ENCODE peak calls at places on chromosomes 2 and 18, in eight cellular contexts. One of them, this sample, is unnamed.
A peak's percentile ranks its signal among the peaks of the same experiment; 100 is the strongest.

GRCh38 chr2:176534798-176535479 is 265.7 kb downstream of the MTX2 start:
- DNase-seq in activated T-cell treated with anti-CD3 and anti-CD28 coated beads, Interleukin-2, amount 50 U/mL, for 48 hours: no peak
- DNase-seq in activated naive CD8-positive, alpha-beta T cell treated with anti-CD3 and anti-CD28 coated beads, Interleukin-2, amount 50 U/mL, for 16 hours: no peak
- DNase-seq in T47D: no peak
- DNase-seq in AG04450: no peak
- DNase-seq in stimulated activated CD8-positive, alpha-beta memory T cell treated with anti-CD3 and anti-CD28 coated beads, Interleukin-4, amount 100 ng/mL, for 48 hours: no peak
- DNase-seq in HEK293T: no peak
- DNase-seq in thoracic aorta: no peak
- DNase-seq in this sample: no peak

GRCh38 chr2:58283931-58284330 is 42.8 kb upstream of the FANCL start:
- DNase-seq in activated T-cell treated with anti-CD3 and anti-CD28 coated beads, Interleukin-2, amount 50 U/mL, for 48 hours: no peak
- DNase-seq in activated naive CD8-positive, alpha-beta T cell treated with anti-CD3 and anti-CD28 coated beads, Interleukin-2, amount 50 U/mL, for 16 hours: no peak
- DNase-seq in T47D: no peak
- DNase-seq in AG04450: no peak
- DNase-seq in stimulated activated CD8-positive, alpha-beta memory T cell treated with anti-CD3 and anti-CD28 coated beads, Interleukin-4, amount 100 ng/mL, for 48 hours: no peak
- DNase-seq in HEK293T: no peak
- DNase-seq in thoracic aorta: no peak
- DNase-seq in this sample: no peak

GRCh38 chr2:180461761-180462160 is 454.7 kb upstream of the CWC22 start:
- DNase-seq in activated T-cell treated with anti-CD3 and anti-CD28 coated beads, Interleukin-2, amount 50 U/mL, for 48 hours: no peak
- DNase-seq in activated naive CD8-positive, alpha-beta T cell treated with anti-CD3 and anti-CD28 coated beads, Interleukin-2, amount 50 U/mL, for 16 hours: no peak
- DNase-seq in T47D: no peak
- DNase-seq in AG04450: no peak
- DNase-seq in stimulated activated CD8-positive, alpha-beta memory T cell treated with anti-CD3 and anti-CD28 coated beads, Interleukin-4, amount 100 ng/mL, for 48 hours: no peak
- DNase-seq in HEK293T: no peak
- DNase-seq in thoracic aorta: no peak
- DNase-seq in this sample: no peak

GRCh38 chr2:168434164-168434563 is 21.9 kb upstream of the CERS6 start:
- DNase-seq in activated T-cell treated with anti-CD3 and anti-CD28 coated beads, Interleukin-2, amount 50 U/mL, for 48 hours: no peak
- DNase-seq in activated naive CD8-positive, alpha-beta T cell treated with anti-CD3 and anti-CD28 coated beads, Interleukin-2, amount 50 U/mL, for 16 hours: no peak
- DNase-seq in T47D: no peak
- DNase-seq in AG04450: no peak
- DNase-seq in stimulated activated CD8-positive, alpha-beta memory T cell treated with anti-CD3 and anti-CD28 coated beads, Interleukin-4, amount 100 ng/mL, for 48 hours: no peak
- DNase-seq in HEK293T: no peak
- DNase-seq in thoracic aorta: no peak
- DNase-seq in this sample: no peak

GRCh38 chr2:238554468-238555184 is 127.9 kb downstream of the ASB1 start:
- DNase-seq in activated T-cell treated with anti-CD3 and anti-CD28 coated beads, Interleukin-2, amount 50 U/mL, for 48 hours: no peak
- DNase-seq in activated naive CD8-positive, alpha-beta T cell treated with anti-CD3 and anti-CD28 coated beads, Interleukin-2, amount 50 U/mL, for 16 hours: no peak
- DNase-seq in T47D: no peak
- DNase-seq in AG04450: no peak
- DNase-seq in stimulated activated CD8-positive, alpha-beta memory T cell treated with anti-CD3 and anti-CD28 coated beads, Interleukin-4, amount 100 ng/mL, for 48 hours: no peak
- DNase-seq in HEK293T: no peak
- DNase-seq in thoracic aorta: no peak
- DNase-seq in this sample: no peak

GRCh38 chr2:102451968-102452367 is 21.1 kb upstream of the SLC9A4 start:
- DNase-seq in activated T-cell treated with anti-CD3 and anti-CD28 coated beads, Interleukin-2, amount 50 U/mL, for 48 hours: no peak
- DNase-seq in activated naive CD8-positive, alpha-beta T cell treated with anti-CD3 and anti-CD28 coated beads, Interleukin-2, amount 50 U/mL, for 16 hours: no peak
- DNase-seq in T47D: no peak
- DNase-seq in AG04450: no peak
- DNase-seq in stimulated activated CD8-positive, alpha-beta memory T cell treated with anti-CD3 and anti-CD28 coated beads, Interleukin-4, amount 100 ng/mL, for 48 hours: no peak
- DNase-seq in HEK293T: no peak
- DNase-seq in thoracic aorta: no peak
- DNase-seq in this sample: no peak

GRCh38 chr2:79393806-79394484 is 118.9 kb upstream of the CTNNA2 start:
- DNase-seq in activated T-cell treated with anti-CD3 and anti-CD28 coated beads, Interleukin-2, amount 50 U/mL, for 48 hours: no peak
- DNase-seq in activated naive CD8-positive, alpha-beta T cell treated with anti-CD3 and anti-CD28 coated beads, Interleukin-2, amount 50 U/mL, for 16 hours: no peak
- DNase-seq in T47D: no peak
- DNase-seq in AG04450: no peak
- DNase-seq in stimulated activated CD8-positive, alpha-beta memory T cell treated with anti-CD3 and anti-CD28 coated beads, Interleukin-4, amount 100 ng/mL, for 48 hours: no peak
- DNase-seq in HEK293T: no peak
- DNase-seq in thoracic aorta: no peak
- DNase-seq in this sample: no peak

GRCh38 chr18:7290077-7290476 is 59.2 kb downstream of the LRRC30 start:
- DNase-seq in activated T-cell treated with anti-CD3 and anti-CD28 coated beads, Interleukin-2, amount 50 U/mL, for 48 hours: no peak
- DNase-seq in activated naive CD8-positive, alpha-beta T cell treated with anti-CD3 and anti-CD28 coated beads, Interleukin-2, amount 50 U/mL, for 16 hours: no peak
- DNase-seq in T47D: no peak
- DNase-seq in AG04450: no peak
- DNase-seq in stimulated activated CD8-positive, alpha-beta memory T cell treated with anti-CD3 and anti-CD28 coated beads, Interleukin-4, amount 100 ng/mL, for 48 hours: no peak
- DNase-seq in HEK293T: no peak
- DNase-seq in thoracic aorta: no peak
- DNase-seq in this sample: no peak

GRCh38 chr18:76885011-76885410 is 62.7 kb downstream of the ZNF236 start:
- DNase-seq in activated T-cell treated with anti-CD3 and anti-CD28 coated beads, Interleukin-2, amount 50 U/mL, for 48 hours: no peak
- DNase-seq in activated naive CD8-positive, alpha-beta T cell treated with anti-CD3 and anti-CD28 coated beads, Interleukin-2, amount 50 U/mL, for 16 hours: no peak
- DNase-seq in T47D: no peak
- DNase-seq in AG04450: no peak
- DNase-seq in stimulated activated CD8-positive, alpha-beta memory T cell treated with anti-CD3 and anti-CD28 coated beads, Interleukin-4, amount 100 ng/mL, for 48 hours: no peak
- DNase-seq in HEK293T: no peak
- DNase-seq in thoracic aorta: no peak
- DNase-seq in this sample: no peak

GRCh38 chr2:10188211-10188610 is 65.7 kb downstream of the RRM2 start:
- DNase-seq in activated T-cell treated with anti-CD3 and anti-CD28 coated beads, Interleukin-2, amount 50 U/mL, for 48 hours: no peak
- DNase-seq in activated naive CD8-positive, alpha-beta T cell treated with anti-CD3 and anti-CD28 coated beads, Interleukin-2, amount 50 U/mL, for 16 hours: no peak
- DNase-seq in T47D: peak; percentile 45
- DNase-seq in AG04450: no peak
- DNase-seq in stimulated activated CD8-positive, alpha-beta memory T cell treated with anti-CD3 and anti-CD28 coated beads, Interleukin-4, amount 100 ng/mL, for 48 hours: no peak
- DNase-seq in HEK293T: no peak
- DNase-seq in thoracic aorta: no peak
- DNase-seq in this sample: no peak

GRCh38 chr2:236179653-236180500 is 11.7 kb upstream of the GBX2 start:
- DNase-seq in activated T-cell treated with anti-CD3 and anti-CD28 coated beads, Interleukin-2, amount 50 U/mL, for 48 hours: no peak
- DNase-seq in activated naive CD8-positive, alpha-beta T cell treated with anti-CD3 and anti-CD28 coated beads, Interleukin-2, amount 50 U/mL, for 16 hours: no peak
- DNase-seq in T47D: no peak
- DNase-seq in AG04450: no peak
- DNase-seq in stimulated activated CD8-positive, alpha-beta memory T cell treated with anti-CD3 and anti-CD28 coated beads, Interleukin-4, amount 100 ng/mL, for 48 hours: no peak
- DNase-seq in HEK293T: no peak
- DNase-seq in thoracic aorta: no peak
- DNase-seq in this sample: no peak

GRCh38 chr2:102401868-102402267 is 21.1 kb upstream of the IL18RAP start:
- DNase-seq in activated T-cell treated with anti-CD3 and anti-CD28 coated beads, Interleukin-2, amount 50 U/mL, for 48 hours: no peak
- DNase-seq in activated naive CD8-positive, alpha-beta T cell treated with anti-CD3 and anti-CD28 coated beads, Interleukin-2, amount 50 U/mL, for 16 hours: no peak
- DNase-seq in T47D: no peak
- DNase-seq in AG04450: no peak
- DNase-seq in stimulated activated CD8-positive, alpha-beta memory T cell treated with anti-CD3 and anti-CD28 coated beads, Interleukin-4, amount 100 ng/mL, for 48 hours: no peak
- DNase-seq in HEK293T: no peak
- DNase-seq in thoracic aorta: no peak
- DNase-seq in this sample: no peak

GRCh38 chr2:46331099-46331766 is 34.0 kb downstream of the EPAS1 start:
- DNase-seq in activated T-cell treated with anti-CD3 and anti-CD28 coated beads, Interleukin-2, amount 50 U/mL, for 48 hours: no peak
- DNase-seq in activated naive CD8-positive, alpha-beta T cell treated with anti-CD3 and anti-CD28 coated beads, Interleukin-2, amount 50 U/mL, for 16 hours: no peak
- DNase-seq in T47D: no peak
- DNase-seq in AG04450: no peak
- DNase-seq in stimulated activated CD8-positive, alpha-beta memory T cell treated with anti-CD3 and anti-CD28 coated beads, Interleukin-4, amount 100 ng/mL, for 48 hours: no peak
- DNase-seq in HEK293T: no peak
- DNase-seq in thoracic aorta: no peak
- DNase-seq in this sample: no peak

GRCh38 chr2:101341901-101342624 is 33.6 kb upstream of the RNF149 start:
- DNase-seq in activated T-cell treated with anti-CD3 and anti-CD28 coated beads, Interleukin-2, amount 50 U/mL, for 48 hours: peak; percentile 84
- DNase-seq in activated naive CD8-positive, alpha-beta T cell treated with anti-CD3 and anti-CD28 coated beads, Interleukin-2, amount 50 U/mL, for 16 hours: peak; percentile 26
- DNase-seq in T47D: peak; percentile 44
- DNase-seq in AG04450: peak; percentile 29
- DNase-seq in stimulated activated CD8-positive, alpha-beta memory T cell treated with anti-CD3 and anti-CD28 coated beads, Interleukin-4, amount 100 ng/mL, for 48 hours: peak; percentile 90
- DNase-seq in HEK293T: peak; percentile 84
- DNase-seq in thoracic aorta: no peak
- DNase-seq in this sample: no peak

GRCh38 chr2:212949786-212950185 is 201.6 kb downstream of the IKZF2 start:
- DNase-seq in activated T-cell treated with anti-CD3 and anti-CD28 coated beads, Interleukin-2, amount 50 U/mL, for 48 hours: no peak
- DNase-seq in activated naive CD8-positive, alpha-beta T cell treated with anti-CD3 and anti-CD28 coated beads, Interleukin-2, amount 50 U/mL, for 16 hours: no peak
- DNase-seq in T47D: no peak
- DNase-seq in AG04450: no peak
- DNase-seq in stimulated activated CD8-positive, alpha-beta memory T cell treated with anti-CD3 and anti-CD28 coated beads, Interleukin-4, amount 100 ng/mL, for 48 hours: no peak
- DNase-seq in HEK293T: no peak
- DNase-seq in thoracic aorta: no peak
- DNase-seq in this sample: no peak

GRCh38 chr2:24885221-24886113 is 34.6 kb downstream of the ADCY3 start:
- DNase-seq in activated T-cell treated with anti-CD3 and anti-CD28 coated beads, Interleukin-2, amount 50 U/mL, for 48 hours: no peak
- DNase-seq in activated naive CD8-positive, alpha-beta T cell treated with anti-CD3 and anti-CD28 coated beads, Interleukin-2, amount 50 U/mL, for 16 hours: no peak
- DNase-seq in T47D: no peak
- DNase-seq in AG04450: no peak
- DNase-seq in stimulated activated CD8-positive, alpha-beta memory T cell treated with anti-CD3 and anti-CD28 coated beads, Interleukin-4, amount 100 ng/mL, for 48 hours: no peak
- DNase-seq in HEK293T: no peak
- DNase-seq in thoracic aorta: no peak
- DNase-seq in this sample: no peak

This sample was measured in esophagus squamous epithelium.